ENCODE peak calls at places on chromosome 1, in seven cellular contexts. I is A172, K is EL, C is DMS53, B is choroid plexus epithelial cell, M is ovary, Z is NCI-H1092 treated with DMSO at 0.1 percent for 48 hours. T is an unnamed sample.

GRCh38 chr1:89312572-89312971 is 39.9 kb upstream of the GBP5 start:
- DNase-seq in M (no peak), K (no peak), Z (no peak), B (no peak), C (no peak), I (no peak), T (no peak)

GRCh38 chr1:174469687-174470086 is 21.9 kb downstream of the GPR52 start:
- DNase-seq in I (no peak), B (no peak), K (no peak), Z (no peak), C (no peak), M (no peak), T (no peak)

GRCh38 chr1:232629250-232630046 is 485 bp downstream of the SIPA1L2 start:
- DNase-seq in Z (peak), I (no peak), M (peak), K (peak), B (peak), C (peak), T (no peak)

GRCh38 chr1:222097646-222098045 is 355.8 kb upstream of the DUSP10 start:
- DNase-seq in C (no peak), I (no peak), B (no peak), K (no peak), Z (no peak), M (no peak), T (no peak)

GRCh38 chr1:159854101-159854692 is 8.3 kb downstream of the VSIG8 start:
- DNase-seq in K (peak), B (peak), M (peak), Z (peak), I (peak), C (peak), T (no peak)

GRCh38 chr1:236800623-236801022 is 5.5 kb downstream of the MTR start:
- DNase-seq in I (no peak), C (no peak), Z (no peak), B (no peak), K (no peak), M (no peak), T (no peak)

GRCh38 chr1:24117722-24118409 is 5.9 kb upstream of the MYOM3 start:
- DNase-seq in C (peak), I (peak), Z (no peak), K (peak), M (no peak), B (peak), T (no peak)

GRCh38 chr1:105017587-105017986 is 1267.9 kb downstream of the AMY1C start:
- DNase-seq in M (no peak), B (no peak), I (no peak), Z (no peak), K (no peak), C (no peak), T (no peak)

GRCh38 chr1:36465731-36466369 is 1.7 kb upstream of the MRPS15 start:
- DNase-seq in Z (no peak), M (no peak), B (no peak), I (no peak), C (no peak), K (peak), T (no peak)

GRCh38 chr1:82392513-82392912 is 591.8 kb downstream of the ADGRL2 start:
- DNase-seq in I (peak), Z (no peak), C (no peak), K (peak), M (no peak), B (peak), T (no peak)

GRCh38 chr1:27097484-27097917 is 57.4 kb downstream of the SLC9A1 start:
- DNase-seq in I (peak), M (peak), Z (peak), B (peak), C (peak), K (peak), T (peak)

GRCh38 chr1:21857142-21857839 is 45.2 kb downstream of the LDLRAD2 start:
- DNase-seq in B (peak), I (peak), C (no peak), M (no peak), K (peak), Z (no peak), T (no peak)

GRCh38 chr1:4219826-4220225 is 319.8 kb upstream of the C1orf174 start:
- DNase-seq in C (no peak), M (no peak), K (no peak), B (no peak), I (no peak), Z (no peak), T (no peak)

GRCh38 chr1:116356673-116357072 is 16.4 kb upstream of the ATP1A1 start:
- DNase-seq in B (no peak), Z (no peak), M (no peak), K (peak), C (no peak), I (no peak), T (no peak)

GRCh38 chr1:66831529-66832239 is 30.6 kb upstream of the INSL5 start:
- DNase-seq in Z (no peak), B (peak), I (no peak), K (peak), C (no peak), M (no peak), T (no peak)

GRCh38 chr1:180501865-180502360 is 464 bp downstream of the ACBD6 start:
- DNase-seq in I (no peak), Z (no peak), K (no peak), M (no peak), B (no peak), C (peak), T (no peak)

GRCh38 chr1:28246427-28246832 is 10.5 kb downstream of the ATP5IF1 start:
- DNase-seq in K (no peak), I (no peak), B (peak), M (no peak), C (peak), Z (peak), T (peak)

GRCh38 chr1:44239337-44239960 is 26.2 kb downstream of the DMAP1 start:
- DNase-seq in C (no peak), M (peak), Z (no peak), B (peak), K (peak), I (peak), T (no peak)

GRCh38 chr1:209257454-209257853 is 326.1 kb upstream of the CAMK1G start:
- DNase-seq in I (no peak), M (no peak), B (no peak), K (no peak), Z (no peak), C (no peak), T (no peak)

GRCh38 chr1:18725231-18725895 is 94.7 kb downstream of the PAX7 start:
- DNase-seq in C (no peak), Z (no peak), M (no peak), I (no peak), B (no peak), K (no peak), T (no peak)

GRCh38 chr1:31759266-31760023 is 4.7 kb downstream of the ADGRB2 start:
- DNase-seq in B (no peak), M (no peak), K (peak), Z (no peak), I (no peak), C (peak), T (no peak)

GRCh38 chr1:210944255-210944654 is 189.7 kb downstream of the KCNH1 start:
- DNase-seq in K (no peak), I (no peak), M (no peak), Z (peak), B (no peak), C (no peak), T (no peak)

GRCh38 chr1:181127898-181128453 is 39.5 kb downstream of the IER5 start:
- DNase-seq in B (no peak), M (no peak), K (no peak), C (peak), I (peak), Z (no peak), T (no peak)

GRCh38 chr1:215865060-215865459 is 298.0 kb downstream of the KCTD3 start:
- DNase-seq in C (no peak), B (no peak), K (no peak), I (no peak), M (no peak), Z (no peak), T (no peak)

GRCh38 chr1:177891809-177892208 is 78.0 kb downstream of the SEC16B start:
- DNase-seq in M (no peak), K (no peak), Z (no peak), B (no peak), I (no peak), C (no peak), T (no peak)

GRCh38 chr1:155006601-155007101 is 4.0 kb downstream of the ZBTB7B start:
- DNase-seq in K (peak), B (peak), C (peak), M (no peak), I (no peak), Z (no peak), T (no peak)

GRCh38 chr1:183214021-183214970 is 28.2 kb downstream of the LAMC2 start:
- DNase-seq in K (no peak), I (no peak), B (no peak), M (no peak), C (no peak), Z (no peak), T (no peak)

GRCh38 chr1:24374891-24375786 is 38.4 kb downstream of the STPG1 start:
- DNase-seq in M (no peak), B (no peak), Z (peak), K (peak), C (no peak), I (no peak), T (no peak)

GRCh38 chr1:73914994-73915393 is 283.0 kb downstream of the LRRIQ3 start:
- DNase-seq in K (no peak), Z (no peak), C (no peak), I (no peak), M (no peak), B (no peak), T (no peak)

GRCh38 chr1:59703226-59703917 is 111.4 kb upstream of the HOOK1 start:
- DNase-seq in K (peak), C (no peak), Z (no peak), I (peak), B (peak), M (no peak), T (no peak)

GRCh38 chr1:27122652-27123051 is 32.3 kb downstream of the SLC9A1 start:
- DNase-seq in Z (no peak), M (no peak), I (peak), K (peak), B (peak), C (peak), T (no peak)

GRCh38 chr1:67793562-67793961 is 39.7 kb downstream of the GNG12 start:
- DNase-seq in M (no peak), I (no peak), Z (no peak), B (peak), C (no peak), K (peak), T (no peak)

GRCh38 chr1:119291611-119292206 is 76.9 kb upstream of the HAO2 start:
- DNase-seq in B (no peak), C (no peak), Z (no peak), K (no peak), I (no peak), M (no peak), T (no peak)

GRCh38 chr1:109502368-109502851 is 7.1 kb downstream of the AMIGO1 start:
- DNase-seq in M (no peak), B (no peak), K (no peak), Z (no peak), I (no peak), C (no peak), T (peak)

GRCh38 chr1:65310078-65310587 is 790 bp downstream of the DNAJC6 start:
- DNase-seq in I (no peak), C (peak), Z (peak), B (no peak), K (no peak), M (no peak), T (no peak)

GRCh38 chr1:50704126-50704525 is 255.9 kb downstream of the FAF1 start:
- DNase-seq in Z (peak), M (no peak), B (peak), I (peak), C (peak), K (peak), T (no peak)

GRCh38 chr1:24988560-24988912 is 58.5 kb upstream of the RUNX3 start:
- DNase-seq in K (no peak), Z (no peak), I (no peak), B (no peak), C (no peak), M (no peak), T (no peak)

GRCh38 chr1:169009666-169010065 is 96.8 kb upstream of the ATP1B1 start:
- DNase-seq in Z (no peak), B (no peak), K (no peak), M (no peak), I (no peak), C (no peak), T (no peak)

T was measured in CD8-positive, alpha-beta T cell.